ENCODE peak calls at places on chromosomes 6 and 20, in eight cellular contexts. One of them, this sample, is unnamed.

GRCh38 chr6:39209360-39209811 is 19.9 kb downstream of the KCNK5 start:
- DNase-seq in mesendoderm: peak
- DNase-seq in coronary artery: no peak
- DNase-seq in transverse colon: no peak
- DNase-seq in hepatocyte: peak
- DNase-seq in psoas muscle: no peak
- DNase-seq in AG04450: no peak
- DNase-seq in kidney: no peak
- DNase-seq in this sample: no peak

GRCh38 chr6:8855411-8855810 is 420.1 kb upstream of the SLC35B3 start:
- DNase-seq in mesendoderm: peak
- DNase-seq in coronary artery: no peak
- DNase-seq in transverse colon: no peak
- DNase-seq in hepatocyte: no peak
- DNase-seq in psoas muscle: no peak
- DNase-seq in AG04450: no peak
- DNase-seq in kidney: no peak
- DNase-seq in this sample: no peak

GRCh38 chr6:37717836-37718251 is 20.2 kb upstream of the MDGA1 start:
- DNase-seq in mesendoderm: no peak
- DNase-seq in coronary artery: no peak
- DNase-seq in transverse colon: no peak
- DNase-seq in hepatocyte: no peak
- DNase-seq in psoas muscle: no peak
- DNase-seq in AG04450: no peak
- DNase-seq in kidney: no peak
- DNase-seq in this sample: no peak

GRCh38 chr6:139686308-139686707 is 311.9 kb upstream of the CITED2 start:
- DNase-seq in mesendoderm: no peak
- DNase-seq in coronary artery: no peak
- DNase-seq in transverse colon: no peak
- DNase-seq in hepatocyte: no peak
- DNase-seq in psoas muscle: peak
- DNase-seq in AG04450: no peak
- DNase-seq in kidney: no peak
- DNase-seq in this sample: no peak

GRCh38 chr20:45919536-45919933 is 7.6 kb upstream of the PLTP start:
- DNase-seq in mesendoderm: no peak
- DNase-seq in coronary artery: no peak
- DNase-seq in transverse colon: peak
- DNase-seq in hepatocyte: no peak
- DNase-seq in psoas muscle: peak
- DNase-seq in AG04450: peak
- DNase-seq in kidney: peak
- DNase-seq in this sample: no peak

GRCh38 chr6:158761746-158762145 is 57.4 kb downstream of the EZR start:
- DNase-seq in mesendoderm: no peak
- DNase-seq in coronary artery: peak
- DNase-seq in transverse colon: no peak
- DNase-seq in hepatocyte: no peak
- DNase-seq in psoas muscle: no peak
- DNase-seq in AG04450: no peak
- DNase-seq in kidney: no peak
- DNase-seq in this sample: no peak

GRCh38 chr6:166344240-166344639 is 1.9 kb upstream of the SFT2D1 start:
- DNase-seq in mesendoderm: peak
- DNase-seq in coronary artery: no peak
- DNase-seq in transverse colon: no peak
- DNase-seq in hepatocyte: no peak
- DNase-seq in psoas muscle: no peak
- DNase-seq in AG04450: no peak
- DNase-seq in kidney: no peak
- DNase-seq in this sample: no peak

GRCh38 chr20:18428490-18429173 is 38.2 kb downstream of the DZANK1 start:
- DNase-seq in mesendoderm: no peak
- DNase-seq in coronary artery: no peak
- DNase-seq in transverse colon: peak
- DNase-seq in hepatocyte: peak
- DNase-seq in psoas muscle: no peak
- DNase-seq in AG04450: no peak
- DNase-seq in kidney: peak
- DNase-seq in this sample: no peak

GRCh38 chr20:58007947-58008346 is 220.5 kb downstream of the ANKRD60 start:
- DNase-seq in mesendoderm: no peak
- DNase-seq in coronary artery: no peak
- DNase-seq in transverse colon: no peak
- DNase-seq in hepatocyte: no peak
- DNase-seq in psoas muscle: no peak
- DNase-seq in AG04450: no peak
- DNase-seq in kidney: no peak
- DNase-seq in this sample: no peak

GRCh38 chr20:4961746-4962145 is 39.6 kb downstream of the SLC23A2 start:
- DNase-seq in mesendoderm: peak
- DNase-seq in coronary artery: no peak
- DNase-seq in transverse colon: no peak
- DNase-seq in hepatocyte: peak
- DNase-seq in psoas muscle: no peak
- DNase-seq in AG04450: peak
- DNase-seq in kidney: no peak
- DNase-seq in this sample: no peak

GRCh38 chr6:33250731-33251130 is 20.9 kb downstream of the VPS52 start:
- DNase-seq in mesendoderm: no peak
- DNase-seq in coronary artery: no peak
- DNase-seq in transverse colon: no peak
- DNase-seq in hepatocyte: no peak
- DNase-seq in psoas muscle: no peak
- DNase-seq in AG04450: no peak
- DNase-seq in kidney: no peak
- DNase-seq in this sample: no peak
- H3K4me3 ChIP-seq in mesendoderm: no peak
- H3K4me3 ChIP-seq in coronary artery: no peak
- H3K4me3 ChIP-seq in transverse colon: no peak
- H3K4me3 ChIP-seq in hepatocyte: no peak
- H3K4me3 ChIP-seq in psoas muscle: no peak
- H3K4me3 ChIP-seq in AG04450: peak
- H3K4me3 ChIP-seq in kidney: no peak
- H3K4me3 ChIP-seq in this sample: no peak

DNA sequence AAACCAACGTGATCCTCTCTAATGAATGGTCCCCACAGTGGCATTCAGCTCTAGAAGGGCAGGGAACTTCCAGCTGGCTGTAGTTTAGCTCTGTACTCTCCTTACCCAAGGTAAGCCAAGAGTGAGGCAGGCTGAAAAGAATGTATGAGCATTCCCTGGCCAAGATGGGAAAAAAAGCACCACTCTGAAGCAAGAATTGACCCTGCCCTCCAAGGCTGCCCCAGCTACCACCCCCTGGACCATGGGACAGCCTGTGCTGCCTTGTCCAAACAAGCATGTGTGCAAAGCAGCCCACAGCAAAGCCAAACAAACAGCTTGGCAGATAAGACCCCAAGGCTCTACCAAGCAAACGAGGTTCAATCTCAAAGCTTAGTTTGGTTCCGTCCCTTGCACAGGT is 73.9 kb downstream of the GFOD1 start:
- DNase-seq in mesendoderm: no peak
- DNase-seq in coronary artery: peak
- DNase-seq in transverse colon: no peak
- DNase-seq in hepatocyte: no peak
- DNase-seq in psoas muscle: no peak
- DNase-seq in AG04450: no peak
- DNase-seq in kidney: no peak
- DNase-seq in this sample: no peak
- H3K27ac ChIP-seq in mesendoderm: no peak
- H3K27ac ChIP-seq in coronary artery: peak
- H3K27ac ChIP-seq in transverse colon: peak
- H3K27ac ChIP-seq in hepatocyte: no peak
- H3K27ac ChIP-seq in psoas muscle: peak
- H3K27ac ChIP-seq in AG04450: peak
- H3K27ac ChIP-seq in kidney: no peak
- H3K27ac ChIP-seq in this sample: peak

DNA sequence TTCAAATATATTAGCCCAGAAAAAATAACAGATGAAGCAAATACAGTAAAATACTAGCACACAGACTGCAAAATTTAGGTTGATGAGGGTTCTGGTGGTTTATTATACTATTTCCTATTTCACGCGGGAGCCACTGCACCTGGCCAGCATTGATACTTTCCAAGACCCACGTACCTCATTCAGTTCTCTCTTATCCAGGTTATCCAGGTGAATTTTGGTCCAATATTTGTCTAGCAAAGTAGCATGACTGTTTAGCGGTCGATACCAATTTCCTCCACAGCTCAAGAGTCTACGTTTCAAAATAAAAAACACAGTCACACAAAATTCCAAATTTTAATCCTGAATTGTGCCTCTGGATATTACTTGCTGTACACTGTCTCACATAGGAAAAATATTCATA is 34.8 kb downstream of the MDN1 start:
- DNase-seq in mesendoderm: no peak
- DNase-seq in coronary artery: no peak
- DNase-seq in transverse colon: no peak
- DNase-seq in hepatocyte: no peak
- DNase-seq in psoas muscle: no peak
- DNase-seq in AG04450: no peak
- DNase-seq in kidney: no peak
- DNase-seq in this sample: no peak
- H3K4me3 ChIP-seq in mesendoderm: no peak
- H3K4me3 ChIP-seq in coronary artery: no peak
- H3K4me3 ChIP-seq in transverse colon: no peak
- H3K4me3 ChIP-seq in hepatocyte: no peak
- H3K4me3 ChIP-seq in psoas muscle: no peak
- H3K4me3 ChIP-seq in AG04450: no peak
- H3K4me3 ChIP-seq in kidney: no peak
- H3K4me3 ChIP-seq in this sample: no peak

GRCh38 chr6:181049-181654 is 111.1 kb upstream of the DUSP22 start:
- DNase-seq in mesendoderm: no peak
- DNase-seq in coronary artery: no peak
- DNase-seq in transverse colon: no peak
- DNase-seq in hepatocyte: no peak
- DNase-seq in psoas muscle: no peak
- DNase-seq in AG04450: no peak
- DNase-seq in kidney: no peak
- DNase-seq in this sample: no peak
- H3K27ac ChIP-seq in mesendoderm: no peak
- H3K27ac ChIP-seq in coronary artery: no peak
- H3K27ac ChIP-seq in transverse colon: no peak
- H3K27ac ChIP-seq in hepatocyte: no peak
- H3K27ac ChIP-seq in psoas muscle: no peak
- H3K27ac ChIP-seq in AG04450: no peak
- H3K27ac ChIP-seq in kidney: no peak
- H3K27ac ChIP-seq in this sample: no peak

DNA sequence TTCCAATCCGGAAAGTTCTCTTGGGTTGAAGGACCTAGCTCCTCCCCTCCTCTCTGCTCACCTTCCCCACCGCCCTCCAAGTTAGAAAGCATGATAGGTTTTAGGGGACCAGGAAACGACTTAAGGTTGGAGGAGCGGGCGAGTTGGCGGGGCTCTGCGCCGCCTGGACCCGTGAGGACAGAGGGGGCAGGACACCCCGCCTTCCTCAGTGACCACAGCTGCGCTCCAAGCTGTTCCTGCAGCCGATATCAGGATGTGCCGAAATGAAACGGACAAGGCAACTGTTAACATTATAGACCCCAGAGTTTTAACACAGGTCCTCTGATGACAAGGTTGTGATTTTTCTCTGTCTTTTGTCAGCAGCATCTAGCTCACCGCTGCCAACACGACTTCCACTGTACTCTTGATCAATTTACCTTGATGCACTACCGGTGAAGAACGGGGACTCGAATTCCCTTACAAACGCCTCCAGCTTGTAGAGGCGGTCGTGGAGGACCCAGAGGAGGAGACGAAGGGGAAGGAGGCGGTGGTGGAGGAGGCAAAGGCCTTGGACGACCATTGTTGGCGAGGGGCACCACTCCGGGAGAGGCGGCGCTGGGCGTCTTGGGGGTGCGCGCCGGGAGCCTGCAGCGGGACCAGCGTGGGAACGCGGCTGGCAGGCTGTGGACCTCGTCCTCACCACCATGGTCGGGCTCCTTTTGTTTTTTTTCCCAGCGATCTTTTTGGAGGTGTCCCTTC is at the start of gene GRM1:
- DNase-seq in mesendoderm: no peak
- DNase-seq in coronary artery: no peak
- DNase-seq in transverse colon: peak
- DNase-seq in hepatocyte: no peak
- DNase-seq in psoas muscle: no peak
- DNase-seq in AG04450: no peak
- DNase-seq in kidney: no peak
- DNase-seq in this sample: peak
- H3K4me3 ChIP-seq in mesendoderm: no peak
- H3K4me3 ChIP-seq in coronary artery: peak
- H3K4me3 ChIP-seq in transverse colon: no peak
- H3K4me3 ChIP-seq in hepatocyte: no peak
- H3K4me3 ChIP-seq in psoas muscle: no peak
- H3K4me3 ChIP-seq in AG04450: no peak
- H3K4me3 ChIP-seq in kidney: peak
- H3K4me3 ChIP-seq in this sample: no peak

DNA sequence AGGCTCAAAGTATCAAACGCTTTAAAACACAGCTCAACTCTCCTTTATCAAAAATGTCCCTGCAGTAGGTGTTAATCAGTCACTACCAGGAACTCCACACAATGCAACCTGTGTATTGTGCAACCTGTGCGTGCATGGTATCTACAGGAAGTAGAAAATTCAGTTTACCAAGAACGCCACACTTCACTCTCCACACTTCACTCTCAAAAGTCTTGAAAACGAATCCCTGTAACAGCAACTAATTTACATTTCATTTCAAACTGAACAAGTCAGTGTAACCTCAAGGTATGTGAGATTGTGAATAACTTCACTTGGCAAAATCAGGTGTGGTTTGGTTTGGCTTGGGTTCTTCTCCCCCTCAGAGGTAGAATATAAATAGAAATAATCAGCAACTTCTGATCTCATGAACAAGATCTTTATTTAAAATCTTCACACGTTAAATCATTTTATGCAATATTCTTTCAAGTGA is 1.6 kb downstream of the RALGAPA2 start:
- DNase-seq in mesendoderm: no peak
- DNase-seq in coronary artery: no peak
- DNase-seq in transverse colon: peak
- DNase-seq in hepatocyte: peak
- DNase-seq in psoas muscle: no peak
- DNase-seq in AG04450: no peak
- DNase-seq in kidney: no peak
- DNase-seq in this sample: no peak
- H3K27ac ChIP-seq in mesendoderm: no peak
- H3K27ac ChIP-seq in coronary artery: peak
- H3K27ac ChIP-seq in transverse colon: peak
- H3K27ac ChIP-seq in hepatocyte: peak
- H3K27ac ChIP-seq in psoas muscle: peak
- H3K27ac ChIP-seq in AG04450: no peak
- H3K27ac ChIP-seq in kidney: peak
- H3K27ac ChIP-seq in this sample: peak

This sample was measured in left lung.